ENCODE peak calls at places on chromosomes 11 and 22, in eight cellular contexts. R is DND-41; H is right cardiac atrium; T is K562; O is stimulated activated naive CD8-positive, alpha-beta T cell treated with anti-CD3 and anti-CD28 coated beads, Interleukin-15, amount 100 ng/mL, for 72 hours; A is SK-N-SH treated with all-trans-retinoic acid at 6 μM for 48 hours; G is activated T-helper 17 cell treated with anti-CD3 and anti-CD28 coated beads, Interleukin-2, amount 50 U/mL, for 72 hours; N is activated CD8-positive, alpha-beta T cell treated with anti-CD3 and anti-CD28 coated beads, Interleukin-2, amount 10 ng/mL, durations not matched to agents 7 days and 5 days. Z is an unnamed sample.

GRCh38 chr22:25367756-25368155 is 148.3 kb downstream of the CRYBB2 start:
- ATAC-seq in R (no peak), H (peak), T (no peak), O (no peak), A (no peak), G (no peak), N (no peak), Z (no peak)

GRCh38 chr11:102680945-102681344 is 24.6 kb downstream of the MMP27 start:
- ATAC-seq in R (no peak), H (peak), T (no peak), O (no peak), A (no peak), G (no peak), N (no peak), Z (no peak)

GRCh38 chr11:13311570-13311969 is 34.0 kb downstream of the BMAL1 start:
- ATAC-seq in R (no peak), H (no peak), T (no peak), O (no peak), A (no peak), G (no peak), N (no peak), Z (no peak)

GRCh38 chr11:69771466-69771865 is 3.7 kb downstream of the FGF4 start:
- ATAC-seq in R (no peak), H (no peak), T (no peak), O (no peak), A (no peak), G (no peak), N (no peak), Z (no peak)

GRCh38 chr11:64056213-64056785 is 20.6 kb downstream of the FLRT1 start:
- ATAC-seq in R (no peak), H (no peak), T (no peak), O (no peak), A (no peak), G (no peak), N (no peak), Z (no peak)

GRCh38 chr11:35235944-35236666 is 97.1 kb downstream of the CD44 start:
- ATAC-seq in R (peak), H (no peak), T (no peak), O (peak), A (no peak), G (peak), N (peak), Z (no peak)

GRCh38 chr11:44979536-44980399 is 29.1 kb upstream of the TP53I11 start:
- ATAC-seq in R (no peak), H (peak), T (no peak), O (no peak), A (no peak), G (no peak), N (no peak), Z (no peak)

GRCh38 chr11:70603064-70603755 is 204.9 kb downstream of the CTTN start:
- ATAC-seq in R (no peak), H (no peak), T (no peak), O (no peak), A (no peak), G (no peak), N (no peak), Z (peak)

GRCh38 chr11:115453693-115454092 is 50.5 kb downstream of the CADM1 start:
- ATAC-seq in R (no peak), H (no peak), T (no peak), O (no peak), A (no peak), G (no peak), N (no peak), Z (no peak)

GRCh38 chr11:116578971-116579687 is 193.7 kb downstream of the BUD13 start:
- ATAC-seq in R (no peak), H (peak), T (no peak), O (no peak), A (no peak), G (no peak), N (no peak), Z (no peak)

GRCh38 chr11:17782938-17783337 is 48.4 kb downstream of the KCNC1 start:
- ATAC-seq in R (no peak), H (no peak), T (no peak), O (no peak), A (no peak), G (no peak), N (no peak), Z (no peak)

GRCh38 chr22:20765938-20766337 is 8.0 kb upstream of the SERPIND1 start:
- ATAC-seq in R (no peak), H (no peak), T (no peak), O (no peak), A (no peak), G (no peak), N (no peak), Z (no peak)

GRCh38 chr22:48531721-48532435 is 1295.8 kb downstream of the BRD1 start:
- ATAC-seq in R (no peak), H (no peak), T (no peak), O (no peak), A (no peak), G (no peak), N (no peak), Z (no peak)

GRCh38 chr11:122229611-122230386 is 113.8 kb upstream of the BLID start:
- ATAC-seq in R (no peak), H (peak), T (no peak), O (no peak), A (no peak), G (no peak), N (no peak), Z (no peak)

GRCh38 chr11:106224172-106224571 is 146.7 kb downstream of the AASDHPPT start:
- ATAC-seq in R (no peak), H (no peak), T (no peak), O (no peak), A (no peak), G (no peak), N (no peak), Z (no peak)

GRCh38 chr11:90254065-90254464 is 31.2 kb upstream of the CHORDC1 start:
- ATAC-seq in R (no peak), H (no peak), T (no peak), O (no peak), A (no peak), G (no peak), N (no peak), Z (no peak)

GRCh38 chr22:49724893-49725489 is 102.7 kb downstream of the BRD1 start:
- ATAC-seq in R (no peak), H (peak), T (peak), O (peak), A (peak), G (peak), N (peak), Z (peak)

GRCh38 chr22:42316988-42317387 is 46.5 kb upstream of the TCF20 start:
- ATAC-seq in R (no peak), H (peak), T (peak), O (peak), A (peak), G (peak), N (peak), Z (peak)

GRCh38 chr22:35528967-35529366 is 11.7 kb upstream of the RASD2 start:
- ATAC-seq in R (no peak), H (no peak), T (no peak), O (no peak), A (no peak), G (no peak), N (no peak), Z (no peak)

GRCh38 chr11:17906436-17906835 is 106.4 kb downstream of the SERGEF start:
- ATAC-seq in R (peak), H (peak), T (peak), O (peak), A (peak), G (no peak), N (no peak), Z (no peak)

GRCh38 chr22:42938449-42938848 is 76.5 kb downstream of the PACSIN2 start:
- ATAC-seq in R (no peak), H (no peak), T (no peak), O (no peak), A (no peak), G (no peak), N (no peak), Z (no peak)

GRCh38 chr22:49784987-49785614 is 42.6 kb downstream of the BRD1 start:
- ATAC-seq in R (no peak), H (no peak), T (no peak), O (no peak), A (no peak), G (peak), N (no peak), Z (no peak)

GRCh38 chr11:86460461-86461404 is 86.0 kb downstream of the CCDC81 start:
- ATAC-seq in R (no peak), H (no peak), T (no peak), O (no peak), A (peak), G (peak), N (no peak), Z (no peak)

GRCh38 chr22:36816635-36817428 is at the start of gene PVALB:
- ATAC-seq in R (no peak), H (peak), T (peak), O (peak), A (peak), G (peak), N (peak), Z (no peak)

GRCh38 chr22:30636226-30637077 is 871 bp downstream of the SLC35E4 start:
- ATAC-seq in R (no peak), H (no peak), T (no peak), O (no peak), A (peak), G (peak), N (no peak), Z (no peak)

GRCh38 chr11:82818399-82819043 is 81.7 kb downstream of the PRCP start:
- ATAC-seq in R (no peak), H (no peak), T (peak), O (no peak), A (no peak), G (no peak), N (no peak), Z (no peak)

GRCh38 chr22:29314537-29315285 is 786 bp downstream of the RASL10A start:
- ATAC-seq in R (no peak), H (no peak), T (no peak), O (no peak), A (no peak), G (no peak), N (no peak), Z (no peak)